ENCODE peak calls at places on chromosomes 13 and 19, in ten cellular contexts. R is neural progenitor cell, L is lower lobe of right lung, U is sigmoid colon, H is A549, Z is mucosa of descending colon, N is foreskin fibroblast, G is upper lobe of left lung, X is GM12864, J is upper lobe of right lung. P is an unnamed sample.

GRCh38 chr19:46745521-46746280 is at the start of gene FKRP:
- DNase-seq in Z (no peak), X (no peak), G (no peak), H (peak), J (no peak), L (no peak), U (no peak), R (peak), N (peak), P (no peak)

GRCh38 chr13:100394005-100394695 is 194.4 kb downstream of the GGACT start:
- DNase-seq in X (peak), Z (no peak), H (no peak), L (no peak), J (no peak), G (no peak), U (no peak), R (no peak), N (peak), P (peak)

GRCh38 chr19:5303208-5303607 is 37.4 kb downstream of the PTPRS start:
- DNase-seq in J (no peak), N (no peak), Z (no peak), H (no peak), L (no peak), U (no peak), R (no peak), X (no peak), G (no peak), P (no peak)

GRCh38 chr13:113404723-113405471 is 41.0 kb upstream of the GRTP1 start:
- DNase-seq in X (no peak), R (no peak), U (peak), L (no peak), J (peak), H (no peak), G (no peak), N (no peak), Z (no peak), P (no peak)

GRCh38 chr19:31354316-31354715 is 5.1 kb upstream of the TSHZ3 start:
- DNase-seq in H (no peak), N (no peak), G (no peak), L (no peak), X (no peak), R (no peak), J (no peak), Z (no peak), U (no peak), P (no peak)

GRCh38 chr13:100828226-100828625 is 153.6 kb upstream of the TMTC4 start:
- DNase-seq in J (no peak), H (no peak), U (no peak), N (no peak), G (no peak), Z (no peak), L (no peak), R (peak), X (no peak), P (no peak)

GRCh38 chr13:94419304-94419943 is 60.1 kb downstream of the DCT start:
- DNase-seq in H (no peak), G (no peak), N (peak), U (no peak), Z (no peak), J (no peak), R (no peak), L (no peak), X (peak), P (no peak)

GRCh38 chr13:99383511-99383921 is 76.3 kb upstream of the GPR183 start:
- DNase-seq in U (no peak), X (no peak), H (no peak), G (no peak), L (no peak), J (no peak), Z (no peak), N (no peak), R (no peak), P (no peak)

GRCh38 chr19:58434217-58434616 is 5.7 kb downstream of the ZNF132 start:
- DNase-seq in Z (no peak), N (no peak), R (no peak), G (no peak), J (no peak), L (no peak), X (no peak), U (no peak), H (no peak), P (no peak)

GRCh38 chr13:76245920-76246319 is 609.8 kb downstream of the LMO7 start:
- DNase-seq in G (no peak), X (no peak), L (no peak), R (no peak), U (no peak), H (no peak), Z (no peak), N (no peak), J (no peak), P (no peak)

GRCh38 chr19:33580645-33581037 is 41.1 kb upstream of the CHST8 start:
- DNase-seq in J (no peak), X (no peak), R (no peak), Z (no peak), N (no peak), H (no peak), U (no peak), L (no peak), G (no peak), P (no peak)

GRCh38 chr13:66860868-66861447 is 369.2 kb downstream of the PCDH9 start:
- DNase-seq in G (no peak), U (no peak), N (no peak), Z (no peak), H (no peak), R (no peak), J (no peak), L (no peak), X (no peak), P (no peak)

GRCh38 chr19:1513492-1514294 is 874 bp upstream of the ADAMTSL5 start:
- DNase-seq in R (peak), G (peak), H (peak), J (peak), X (no peak), N (peak), L (peak), U (no peak), Z (peak), P (no peak)

GRCh38 chr19:40294560-40294959 is 9.4 kb upstream of the AKT2 start:
- DNase-seq in Z (no peak), R (no peak), H (no peak), X (no peak), L (no peak), J (no peak), G (no peak), U (no peak), N (no peak), P (no peak)

GRCh38 chr19:55158848-55159793 is 1.6 kb upstream of the TNNI3 start:
- DNase-seq in G (no peak), X (no peak), J (no peak), H (peak), R (no peak), Z (no peak), N (peak), L (no peak), U (no peak), P (no peak)

GRCh38 chr19:54388001-54388802 is 23.5 kb upstream of the LAIR1 start:
- DNase-seq in H (no peak), U (no peak), R (no peak), N (peak), L (peak), G (peak), Z (peak), X (no peak), J (peak), P (no peak)

DNA sequence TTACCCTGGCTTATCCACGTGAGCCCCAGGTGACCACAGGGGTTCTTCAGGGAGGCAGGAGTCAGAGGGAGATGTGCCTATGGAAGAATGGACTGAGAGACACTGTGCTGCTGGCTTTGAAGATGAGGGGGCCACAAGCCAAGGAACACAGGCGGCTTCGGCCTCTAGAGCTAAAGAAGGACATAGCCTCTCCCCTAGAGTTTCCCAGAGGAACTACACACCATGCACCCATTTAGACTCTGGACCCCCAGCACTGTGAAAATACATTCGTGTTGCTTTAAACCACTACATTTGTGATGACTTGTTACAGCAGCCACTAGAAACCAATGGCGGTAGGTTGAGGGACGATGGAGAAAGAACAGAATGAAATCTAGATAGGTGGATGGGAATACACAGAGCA is 13.7 kb upstream of the ATF5 start:
- DNase-seq in N (no peak), G (no peak), L (no peak), J (no peak), R (no peak), X (no peak), U (no peak), Z (no peak), H (no peak), P (no peak)
- TF ChIP-seq CTCF in N (no peak), G (no peak), L (no peak), J (no peak), R (no peak), X (peak), U (no peak), Z (no peak), H (no peak), P (no peak)

GRCh38 chr13:33434676-33435075 is 149.1 kb upstream of the STARD13 start:
- DNase-seq in N (no peak), Z (no peak), X (no peak), J (no peak), H (no peak), R (no peak), U (no peak), L (no peak), G (no peak), P (no peak)
- H3K4me3 ChIP-seq in N (no peak), Z (no peak), X (no peak), J (no peak), H (no peak), R (no peak), U (no peak), L (no peak), G (no peak), P (no peak)

GRCh38 chr13:47598340-47598911 is 402.6 kb downstream of the SUCLA2 start:
- DNase-seq in R (no peak), U (no peak), J (no peak), G (no peak), H (no peak), X (no peak), Z (no peak), N (peak), L (no peak), P (no peak)
- TF ChIP-seq CTCF in R (peak), U (no peak), J (peak), G (peak), H (no peak), X (no peak), Z (no peak), N (peak), L (peak), P (no peak)

DNA sequence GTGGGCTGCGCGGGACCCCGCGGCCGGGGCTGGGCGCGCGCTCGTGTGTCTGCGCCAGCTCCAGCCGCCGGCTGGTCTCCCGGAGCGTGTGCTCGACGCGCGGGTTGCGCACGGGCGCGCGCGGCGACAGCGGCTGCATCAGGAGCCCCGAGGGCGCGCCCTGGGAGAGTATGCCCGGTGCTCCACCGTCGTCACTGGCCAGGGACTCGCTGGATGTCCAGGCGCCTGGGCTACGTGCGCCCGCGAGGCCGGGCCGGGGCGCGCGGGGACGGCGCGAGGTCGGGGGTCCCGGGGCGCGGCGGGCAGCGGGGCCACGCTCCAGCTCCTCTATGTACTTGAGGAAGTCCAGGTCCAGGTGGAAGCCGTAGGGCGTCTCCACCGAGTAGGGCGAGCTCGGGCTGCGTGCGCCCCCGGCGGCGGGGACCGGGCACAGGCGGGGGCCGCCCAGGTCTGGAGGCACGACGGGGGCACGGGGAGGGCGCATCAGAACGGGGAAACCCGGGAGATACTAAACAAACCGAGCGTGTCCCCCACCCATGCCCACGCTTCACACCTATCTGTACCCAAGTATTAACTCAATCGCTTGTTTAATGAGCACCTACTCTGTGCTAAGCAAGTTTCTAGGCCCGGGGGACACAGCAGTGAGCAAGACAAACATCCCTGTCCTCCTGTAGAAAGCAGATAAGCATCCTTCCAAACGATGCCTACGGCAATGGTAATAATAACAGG is 7.6 kb downstream of the KANK3 start:
- DNase-seq in L (no peak), J (peak), G (no peak), U (no peak), N (no peak), H (peak), R (no peak), X (no peak), Z (peak), P (no peak)
- H3K4me3 ChIP-seq in L (peak), J (no peak), G (peak), U (peak), N (no peak), H (peak), R (peak), X (peak), Z (no peak), P (no peak)

P was measured in AG04449.